ENCODE peak calls at places on chromosomes 4 and X, in nine cellular contexts. S is astrocyte, Z is esophagus squamous epithelium, B is right lobe of liver, A is spleen, T is endothelial cell of umbilical vein, H is upper lobe of left lung, K is neural progenitor cell, N is adipocyte. U is an unnamed sample.
A peak's percentile ranks its signal among the peaks of the same experiment; 100 is the strongest.

GRCh38 chrX:115958687-115959359 is 211.7 kb upstream of the AGTR2 start:
- DNase-seq in T (no peak), A (no peak), S (no peak), N (no peak), B (no peak), Z (no peak), K (peak; percentile 24), H (no peak), U (peak; percentile 17)

GRCh38 chr4:88177981-88178632 is 19.7 kb upstream of the ABCG2 start:
- DNase-seq in A (no peak), T (peak; percentile 52), K (peak; percentile 67), B (no peak), S (peak; percentile 87), H (peak; percentile 84), Z (no peak), N (peak; percentile 62), U (peak; percentile 75)

GRCh38 chr4:39621582-39621981 is 17.1 kb downstream of the SMIM14 start:
- DNase-seq in H (peak; percentile 79), A (no peak), B (peak; percentile 61), Z (no peak), S (peak; percentile 71), T (peak; percentile 72), N (peak; percentile 81), K (no peak), U (no peak)

GRCh38 chr4:102247041-102247440 is 98.2 kb downstream of the SLC39A8 start:
- DNase-seq in S (peak; percentile 67), K (no peak), H (no peak), T (no peak), Z (no peak), A (no peak), B (no peak), N (peak; percentile 40), U (no peak)

GRCh38 chrX:139388234-139388633 is 142.3 kb upstream of the F9 start:
- DNase-seq in T (no peak), H (no peak), A (no peak), Z (no peak), B (no peak), S (no peak), N (no peak), K (no peak), U (no peak)

GRCh38 chrX:331145-331771 is 12.7 kb upstream of the GTPBP6 start:
- DNase-seq in Z (no peak), S (no peak), T (peak; percentile 27), H (no peak), A (peak; percentile 79), K (peak; percentile 47), N (peak; percentile 70), B (peak; percentile 22), U (peak; percentile 88)

GRCh38 chr4:155854597-155855226 is 11.4 kb downstream of the ASIC5 start:
- DNase-seq in K (peak; percentile 77), N (peak; percentile 74), Z (no peak), A (no peak), T (no peak), B (peak; percentile 27), H (no peak), S (peak; percentile 70), U (no peak)

GRCh38 chr4:169271692-169272007 is 894 bp upstream of the SH3RF1 start:
- DNase-seq in N (peak; percentile 31), S (no peak), B (peak; percentile 22), A (no peak), T (no peak), H (no peak), K (no peak), Z (no peak), U (no peak)

GRCh38 chr4:40940317-40940720 is 190.6 kb downstream of the NSUN7 start:
- DNase-seq in B (no peak), K (no peak), Z (no peak), H (no peak), A (no peak), S (no peak), T (no peak), N (no peak), U (no peak)

GRCh38 chr4:39308576-39308975 is 57.6 kb downstream of the RFC1 start:
- DNase-seq in S (peak; percentile 42), B (no peak), N (no peak), H (no peak), A (no peak), T (peak; percentile 72), K (no peak), Z (no peak), U (no peak)

GRCh38 chrX:149903889-149904748 is 23.1 kb downstream of the MAGEA8 start:
- DNase-seq in N (peak; percentile 24), T (peak; percentile 1), A (no peak), H (no peak), B (no peak), K (no peak), S (no peak), Z (no peak), U (peak; percentile 13)

GRCh38 chrX:389021-389441 is 2.3 kb upstream of the PPP2R3B start:
- DNase-seq in K (no peak), B (no peak), S (no peak), H (no peak), N (no peak), Z (no peak), T (no peak), A (peak; percentile 78), U (peak; percentile 20)

GRCh38 chrX:149365552-149365951 is 139.6 kb downstream of the IDS start:
- DNase-seq in A (no peak), H (no peak), Z (no peak), N (no peak), T (no peak), S (no peak), K (no peak), B (no peak), U (no peak)

GRCh38 chrX:108584617-108585211 is 145.1 kb downstream of the COL4A5 start:
- DNase-seq in T (peak; percentile 7), Z (no peak), S (no peak), B (no peak), N (peak; percentile 13), A (no peak), H (no peak), K (peak; percentile 68), U (peak; percentile 46)

GRCh38 chrX:45735571-45735970 is 534.9 kb upstream of the DIPK2B start:
- DNase-seq in B (no peak), Z (no peak), A (no peak), H (no peak), S (no peak), K (no peak), N (no peak), T (peak; percentile 15), U (no peak)

GRCh38 chr4:836781-837301 is 10.9 kb upstream of the CPLX1 start:
- DNase-seq in A (peak; percentile 84), K (no peak), B (peak; percentile 17), N (no peak), T (no peak), H (no peak), S (no peak), Z (no peak), U (peak; percentile 63)

DNA sequence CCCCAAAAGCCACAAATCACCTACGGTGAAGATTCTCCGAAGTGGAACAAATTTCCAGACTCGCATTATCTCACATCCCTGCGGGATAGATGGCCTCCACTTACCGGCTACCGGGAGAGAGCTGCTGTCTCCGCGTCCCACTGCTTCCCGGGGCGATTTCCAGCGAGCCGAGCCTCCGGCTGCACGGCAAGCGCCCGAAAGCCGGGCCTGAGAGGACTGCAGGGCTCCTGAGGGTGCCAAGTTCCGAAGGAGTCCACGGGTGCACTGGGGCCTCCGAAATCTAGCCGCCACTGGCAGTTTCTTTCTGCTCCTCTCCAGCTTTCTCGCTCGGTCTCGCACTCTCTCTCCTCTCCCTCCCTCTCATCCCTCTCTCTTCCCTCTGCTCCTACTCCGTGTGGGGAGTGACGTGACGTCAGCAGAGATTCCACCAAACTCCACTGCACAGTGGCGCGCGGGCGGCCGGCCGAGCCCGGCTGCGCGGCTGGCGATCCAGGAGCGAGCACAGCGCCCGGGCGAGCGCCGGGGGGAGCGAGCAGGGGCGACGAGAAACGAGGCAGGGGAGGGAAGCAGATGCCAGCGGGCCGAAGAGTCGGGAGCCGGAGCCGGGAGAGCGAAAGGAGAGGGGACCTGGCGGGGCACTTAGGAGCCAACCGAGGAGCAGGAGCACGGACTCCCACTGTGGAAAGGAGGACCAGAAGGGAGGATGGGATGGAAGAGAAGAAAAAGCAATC is 14.0 kb upstream of the PITX2 start:
- DNase-seq in H (no peak), N (peak; percentile 64), Z (no peak), T (no peak), A (no peak), B (no peak), S (peak; percentile 26), K (peak; percentile 85), U (peak; percentile 88)
- H3K4me3 ChIP-seq in H (no peak overlapping the region), N (peak overlapping the region; percentile 89), Z (peak overlapping the region; percentile 19), T (no peak overlapping the region), A (peak overlapping the region; percentile 11), B (no peak overlapping the region), S (peak overlapping the region; percentile 40), K (peak overlapping the region; percentile 65), U (peak overlapping the region; percentile 60)

GRCh38 chr4:71026086-71026485 is 32.6 kb downstream of the DCK start:
- DNase-seq in T (peak; percentile 82), A (no peak), Z (no peak), K (no peak), S (peak; percentile 80), N (peak; percentile 80), B (no peak), H (no peak), U (no peak)
- H3K36me3 ChIP-seq in T (no peaks in the 10 kb centered on the region), A (peaks cover 68% of the 10 kb centered on the region), Z (no peaks in the 10 kb centered on the region), K (peaks cover 22% of the 10 kb centered on the region), S (peaks cover 5% of the 10 kb centered on the region), N (no peaks in the 10 kb centered on the region), B (no peaks in the 10 kb centered on the region), H (peaks cover 15% of the 10 kb centered on the region), U (no peaks in the 10 kb centered on the region)

GRCh38 chrX:13574600-13574999 is 5.2 kb downstream of the EGFL6 start:
- DNase-seq in S (no peak), A (no peak), K (no peak), T (no peak), B (no peak), Z (no peak), H (no peak), N (no peak), U (no peak)

GRCh38 chrX:13569479-13570244 is at the start of gene EGFL6:
- DNase-seq in T (no peak), N (no peak), A (peak; percentile 67), S (no peak), K (peak; percentile 56), H (no peak), Z (no peak), B (peak; percentile 15), U (peak; percentile 78)

GRCh38 chrX:13570245-13570573 is 808 bp downstream of the EGFL6 start:
- DNase-seq in T (no peak), S (no peak), B (no peak), A (no peak), K (peak; percentile 13), H (no peak), Z (no peak), N (no peak), U (no peak)

DNA sequence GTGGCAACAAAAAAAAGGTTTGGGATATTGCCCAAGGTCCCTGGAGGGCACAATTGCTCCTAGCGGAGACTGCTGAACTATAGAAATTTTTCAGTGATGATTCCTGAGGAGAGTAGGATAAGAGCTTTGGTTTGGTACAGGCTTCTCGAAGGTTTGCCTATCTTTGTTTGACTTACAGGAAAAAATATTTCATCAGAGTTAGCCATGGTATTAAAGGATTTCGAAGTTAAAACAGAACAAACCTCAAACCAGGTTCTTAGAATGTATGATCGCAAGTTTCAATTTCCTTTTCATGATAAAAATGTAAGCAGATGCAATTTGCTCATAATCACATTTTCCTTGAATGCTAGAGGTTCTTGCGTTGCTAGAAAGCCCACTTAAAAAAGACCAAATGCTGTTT is 1.7 kb downstream of the EGFL6 start:
- DNase-seq in B (no peak), A (no peak), S (no peak), H (no peak), T (no peak), K (no peak), Z (no peak), N (peak; percentile 34), U (no peak)
- H3K27me3 ChIP-seq in B (no peaks in the 10 kb centered on the region), A (peaks cover 15% of the 10 kb centered on the region), S (peaks cover 17% of the 10 kb centered on the region), H (no peaks in the 10 kb centered on the region), T (peaks cover 14% of the 10 kb centered on the region), K (peaks cover 57% of the 10 kb centered on the region), Z (peaks cover 22% of the 10 kb centered on the region), N (peaks cover 69% of the 10 kb centered on the region), U (peaks cover 41% of the 10 kb centered on the region)

GRCh38 chr4:69830529-69831269 is 29.2 kb downstream of the SULT1E1 start:
- DNase-seq in S (peak; percentile 6), B (peak; percentile 48), T (peak; percentile 64), K (no peak), H (no peak), N (peak; percentile 26), Z (no peak), A (peak; percentile 41), U (no peak)
- H3K4me3 ChIP-seq in S (no peak overlapping the region), B (no peak overlapping the region), T (no peak overlapping the region), K (no peak overlapping the region), H (no peak overlapping the region), N (no peak overlapping the region), Z (no peak overlapping the region), A (no peak overlapping the region), U (no peak overlapping the region)